ENCODE peak calls at places on chromosome 1, in four cellular contexts. One of them, this sample, is unnamed.

GRCh38 chr1:2544875-2545638 is 11.1 kb upstream of the TNFRSF14 start:
- DNase-seq in foreskin fibroblast: no peak
- DNase-seq in body of pancreas: no peak
- DNase-seq in MM.1S: no peak
- DNase-seq in this sample: no peak

GRCh38 chr1:188668083-188668482 is 1809.6 kb downstream of the BRINP3 start:
- DNase-seq in foreskin fibroblast: no peak
- DNase-seq in MM.1S: no peak
- DNase-seq in body of pancreas: no peak
- DNase-seq in this sample: no peak

GRCh38 chr1:246351726-246352125 is 155.4 kb downstream of the SMYD3 start:
- DNase-seq in body of pancreas: no peak
- DNase-seq in MM.1S: no peak
- DNase-seq in foreskin fibroblast: no peak
- DNase-seq in this sample: no peak

GRCh38 chr1:19038096-19038495 is 81.6 kb upstream of the IFFO2 start:
- DNase-seq in MM.1S: no peak
- DNase-seq in body of pancreas: no peak
- DNase-seq in foreskin fibroblast: no peak
- DNase-seq in this sample: peak; percentile 79

GRCh38 chr1:81689531-81689941 is 111.2 kb upstream of the ADGRL2 start:
- DNase-seq in MM.1S: no peak
- DNase-seq in foreskin fibroblast: peak; percentile 80
- DNase-seq in body of pancreas: no peak
- DNase-seq in this sample: no peak

GRCh38 chr1:53573931-53574330 is 114.7 kb downstream of the DMRTB1 start:
- DNase-seq in MM.1S: no peak
- DNase-seq in foreskin fibroblast: no peak
- DNase-seq in body of pancreas: no peak
- DNase-seq in this sample: no peak

GRCh38 chr1:45093334-45093733 is 81.3 kb downstream of the UROD start:
- DNase-seq in MM.1S: no peak
- DNase-seq in body of pancreas: no peak
- DNase-seq in foreskin fibroblast: no peak
- DNase-seq in this sample: no peak

GRCh38 chr1:172118618-172119017 is 277.3 kb downstream of the DNM3 start:
- DNase-seq in body of pancreas: no peak
- DNase-seq in foreskin fibroblast: no peak
- DNase-seq in MM.1S: no peak
- DNase-seq in this sample: no peak

GRCh38 chr1:9296850-9297249 is 4.2 kb downstream of the SPSB1 start:
- DNase-seq in MM.1S: no peak
- DNase-seq in foreskin fibroblast: no peak
- DNase-seq in body of pancreas: no peak
- DNase-seq in this sample: no peak

GRCh38 chr1:79478160-79478559 is 471.6 kb upstream of the ADGRL4 start:
- DNase-seq in foreskin fibroblast: no peak
- DNase-seq in body of pancreas: no peak
- DNase-seq in MM.1S: no peak
- DNase-seq in this sample: no peak

GRCh38 chr1:114011796-114012195 is 32.5 kb downstream of the OLFML3 start:
- DNase-seq in body of pancreas: no peak
- DNase-seq in foreskin fibroblast: no peak
- DNase-seq in MM.1S: no peak
- DNase-seq in this sample: no peak

GRCh38 chr1:61215676-61216289 is 133.4 kb downstream of the NFIA start:
- DNase-seq in foreskin fibroblast: no peak
- DNase-seq in body of pancreas: no peak
- DNase-seq in MM.1S: no peak
- DNase-seq in this sample: no peak

GRCh38 chr1:192588546-192588945 is 13.0 kb downstream of the RGS1 start:
- DNase-seq in MM.1S: no peak
- DNase-seq in foreskin fibroblast: no peak
- DNase-seq in body of pancreas: no peak
- DNase-seq in this sample: no peak

GRCh38 chr1:115179397-115179835 is 90.1 kb upstream of the TSPAN2 start:
- DNase-seq in MM.1S: no peak
- DNase-seq in body of pancreas: peak; percentile 14
- DNase-seq in foreskin fibroblast: peak; percentile 97
- DNase-seq in this sample: no peak

GRCh38 chr1:216604771-216605170 is 118.5 kb downstream of the ESRRG start:
- DNase-seq in body of pancreas: no peak
- DNase-seq in MM.1S: no peak
- DNase-seq in foreskin fibroblast: no peak
- DNase-seq in this sample: no peak

GRCh38 chr1:216599851-216600250 is 123.4 kb downstream of the ESRRG start:
- DNase-seq in body of pancreas: no peak
- DNase-seq in foreskin fibroblast: no peak
- DNase-seq in MM.1S: no peak
- DNase-seq in this sample: no peak

GRCh38 chr1:216598448-216598847 is 124.8 kb downstream of the ESRRG start:
- DNase-seq in foreskin fibroblast: no peak
- DNase-seq in body of pancreas: no peak
- DNase-seq in MM.1S: no peak
- DNase-seq in this sample: no peak

GRCh38 chr1:216600730-216601426 is 122.4 kb downstream of the ESRRG start:
- DNase-seq in foreskin fibroblast: peak; percentile 69
- DNase-seq in body of pancreas: peak; percentile 82
- DNase-seq in MM.1S: peak; percentile 36
- DNase-seq in this sample: peak; percentile 89

DNA sequence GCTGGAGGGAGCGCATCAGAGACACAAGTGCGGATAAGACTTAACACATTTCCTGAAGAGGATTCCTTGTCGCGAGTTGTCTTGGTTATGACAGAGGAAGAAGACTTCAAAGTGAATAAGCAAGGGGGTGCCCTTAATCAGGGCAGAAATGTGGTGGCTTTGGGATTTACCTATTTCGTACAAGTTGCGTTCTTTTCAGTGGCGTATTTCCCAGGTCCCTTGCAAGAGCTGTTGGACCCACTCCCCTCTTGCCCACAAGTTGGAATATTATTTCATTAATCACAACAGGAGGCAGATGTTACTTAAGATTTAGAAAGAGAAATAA is 121.8 kb downstream of the ESRRG start:
- DNase-seq in MM.1S: no peak
- DNase-seq in body of pancreas: no peak
- DNase-seq in foreskin fibroblast: no peak
- DNase-seq in this sample: no peak
- H3K4me3 ChIP-seq in MM.1S: peak overlapping the region; percentile 60
- H3K4me3 ChIP-seq in body of pancreas: peak overlapping the region; percentile 72
- H3K4me3 ChIP-seq in foreskin fibroblast: peak overlapping the region; percentile 68
- H3K4me3 ChIP-seq in this sample: peak overlapping the region; percentile 63

GRCh38 chr1:156706647-156707008 is 1.2 kb upstream of the CRABP2 start:
- DNase-seq in foreskin fibroblast: peak; percentile 76
- DNase-seq in MM.1S: no peak
- DNase-seq in body of pancreas: peak; percentile 32
- DNase-seq in this sample: no peak
- H3K4me3 ChIP-seq in foreskin fibroblast: peak overlapping the region; percentile 74
- H3K4me3 ChIP-seq in MM.1S: peak overlapping the region; percentile 54
- H3K4me3 ChIP-seq in body of pancreas: no peak overlapping the region
- H3K4me3 ChIP-seq in this sample: peak overlapping the region; percentile 51

DNA sequence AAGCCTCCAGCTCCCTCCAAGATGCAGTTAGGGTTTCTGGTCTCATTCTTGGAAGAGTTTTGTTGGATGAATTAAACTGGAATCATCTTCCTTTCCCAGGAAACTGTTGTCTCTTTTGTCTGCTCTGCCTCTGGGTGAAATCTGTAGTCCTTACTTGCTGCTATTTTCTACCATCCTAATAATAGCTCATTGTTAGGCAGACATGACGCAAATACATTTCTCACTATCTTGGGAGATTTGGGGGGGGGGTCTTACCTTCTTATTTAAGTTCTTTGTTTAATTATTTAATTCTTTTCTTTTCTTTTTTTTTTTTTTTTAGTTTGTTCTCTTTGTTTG is 85.4 kb upstream of the DUSP10 start:
- DNase-seq in MM.1S: no peak
- DNase-seq in foreskin fibroblast: no peak
- DNase-seq in body of pancreas: no peak
- DNase-seq in this sample: no peak
- H3K4me3 ChIP-seq in MM.1S: no peak overlapping the region
- H3K4me3 ChIP-seq in foreskin fibroblast: no peak overlapping the region
- H3K4me3 ChIP-seq in body of pancreas: no peak overlapping the region
- H3K4me3 ChIP-seq in this sample: no peak overlapping the region

GRCh38 chr1:207818971-207819451 is 67.2 kb downstream of the CD46 start:
- DNase-seq in MM.1S: no peak
- DNase-seq in body of pancreas: no peak
- DNase-seq in foreskin fibroblast: peak; percentile 64
- DNase-seq in this sample: no peak
- H3K4me3 ChIP-seq in MM.1S: no peak overlapping the region
- H3K4me3 ChIP-seq in body of pancreas: no peak overlapping the region
- H3K4me3 ChIP-seq in foreskin fibroblast: peak overlapping the region; percentile 24
- H3K4me3 ChIP-seq in this sample: peak overlapping the region; percentile 57